ENCODE peak calls at places on chromosomes 13 and 19, in six cellular contexts. W is uterus, H is psoas muscle, U is heart left ventricle, N is testis, K is MM.1S. Q is an unnamed sample. For H3K36me3 and H3K4me1, the result is how much of the 10 kb centered on the place peaks cover.

GRCh38 chr19:41877490-41877876 is 404 bp downstream of the CD79A start:
- DNase-seq in W (no peak), H (no peak), U (no peak), N (no peak), K (no peak), Q (no peak)

GRCh38 chr19:4380254-4380727 is 20.1 kb downstream of the SH3GL1 start:
- DNase-seq in W (peak), H (peak), U (peak), N (peak), K (no peak), Q (no peak)

GRCh38 chr19:44912854-44913253 is 1.6 kb upstream of the APOC1 start:
- DNase-seq in W (no peak), H (peak), U (no peak), N (peak), K (no peak), Q (peak)

GRCh38 chr19:48867119-48867921 is 1.1 kb downstream of the PLEKHA4 start:
- DNase-seq in W (no peak), H (no peak), U (no peak), N (no peak), K (no peak), Q (no peak)

GRCh38 chr13:65112123-65113075 is 2117.7 kb downstream of the PCDH9 start:
- DNase-seq in W (no peak), H (no peak), U (no peak), N (no peak), K (no peak), Q (no peak)

GRCh38 chr13:23608704-23609413 is 38.6 kb downstream of the TNFRSF19 start:
- DNase-seq in W (peak), H (peak), U (peak), N (no peak), K (no peak), Q (no peak)

GRCh38 chr19:8332976-8333770 is 9.9 kb downstream of the KANK3 start:
- DNase-seq in W (no peak), H (peak), U (peak), N (no peak), K (no peak), Q (no peak)

GRCh38 chr19:6568816-6569215 is 22.1 kb downstream of the CD70 start:
- DNase-seq in W (no peak), H (no peak), U (no peak), N (no peak), K (no peak), Q (no peak)

GRCh38 chr19:45786533-45786894 is 4.2 kb upstream of the DMPK start:
- DNase-seq in W (no peak), H (no peak), U (no peak), N (no peak), K (no peak), Q (no peak)

GRCh38 chr19:41528106-41528505 is 47.9 kb upstream of the CEACAM21 start:
- DNase-seq in W (no peak), H (no peak), U (no peak), N (no peak), K (no peak), Q (no peak)

GRCh38 chr13:114261328-114261965 is 20.0 kb upstream of the UPF3A start:
- DNase-seq in W (no peak), H (no peak), U (no peak), N (no peak), K (no peak), Q (no peak)
- H3K36me3 ChIP-seq in W (under half), H (under half), U (half or more), N (under half), K (under half), Q (half or more)

DNA sequence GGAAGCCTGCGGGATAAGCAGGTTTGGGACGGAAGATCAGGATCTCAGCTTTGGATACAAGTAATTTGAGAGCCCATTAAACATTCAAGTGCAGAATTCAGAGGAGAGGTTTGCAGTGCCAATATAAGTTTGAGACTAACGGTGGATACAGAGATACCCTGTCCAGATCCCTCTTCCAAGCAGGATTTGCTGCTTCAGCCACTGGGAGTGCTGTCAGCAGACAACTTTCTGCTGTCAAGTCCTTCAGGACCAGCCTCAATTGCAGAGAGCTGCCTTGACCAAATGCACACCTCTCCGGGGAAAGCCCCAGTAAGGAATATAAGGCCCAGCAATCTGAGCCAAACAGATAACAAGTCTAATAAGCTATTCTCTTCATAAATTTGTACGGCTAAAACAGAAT is 46.1 kb upstream of the ZNF780A start:
- DNase-seq in W (no peak), H (no peak), U (no peak), N (no peak), K (no peak), Q (no peak)
- TF ChIP-seq CTCF in W (no peak), H (no peak), U (no peak), N (no peak), K (no peak), Q (no peak)

DNA sequence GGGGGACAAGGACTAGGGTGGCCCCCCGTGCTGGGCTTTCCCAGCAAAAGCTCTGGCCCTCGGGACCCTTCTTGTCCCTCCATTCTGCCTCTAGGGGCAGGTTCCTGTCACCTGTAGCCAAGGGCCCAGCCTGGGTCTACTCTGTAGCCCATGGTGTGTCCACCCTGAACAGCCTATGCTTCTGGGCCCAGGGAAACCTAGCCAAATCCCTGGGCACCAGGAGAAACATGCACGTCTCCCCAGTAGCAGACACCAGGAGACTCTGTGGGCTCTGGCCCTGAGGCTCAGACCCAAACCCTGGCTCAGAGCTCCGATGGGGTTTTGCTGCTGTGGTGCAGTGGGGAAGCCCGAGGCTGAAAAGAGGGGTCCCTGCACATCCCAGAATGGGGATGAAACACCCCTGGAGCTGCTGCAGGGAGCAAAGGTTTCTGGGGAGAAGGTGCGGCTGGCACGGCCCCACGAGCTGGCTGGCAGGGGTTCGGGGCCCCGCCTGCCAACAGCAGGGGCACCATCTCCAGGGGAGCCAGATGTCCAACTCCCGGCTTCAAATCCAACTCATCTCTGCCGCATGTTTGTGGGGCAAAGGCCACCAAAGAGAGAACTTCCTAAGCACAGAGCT is 18.2 kb downstream of the CEBPG start:
- DNase-seq in W (no peak), H (no peak), U (no peak), N (no peak), K (no peak), Q (peak)
- H3K4me1 ChIP-seq in W (half or more), H (half or more), U (under half), N (under half), K (under half), Q (under half)

GRCh38 chr19:12953456-12954149 is 3.4 kb downstream of the GADD45GIP1 start:
- DNase-seq in W (no peak), H (no peak), U (no peak), N (no peak), K (no peak), Q (no peak)
- H3K36me3 ChIP-seq in W (under half), H (under half), U (half or more), N (under half), K (under half), Q (half or more)

Q was measured in tibial artery.